ENCODE peak calls at places on chromosome X, in seven cellular contexts. T is HepG2; Z is astrocyte of the spinal cord; G is HL-60; O is stimulated activated CD8-positive, alpha-beta memory T cell treated with anti-CD3 and anti-CD28 coated beads, Interleukin-12 subunit alpha, Interleukin-12 subunit beta, amount 100 ng/mL, for 4 hours; V is fibroblast of villous mesenchyme; J is CD4-positive, alpha-beta T cell. Y is an unnamed sample.

GRCh38 chrX:153972368-153973126 is at the start of gene TMEM187:
- DNase-seq in G (peak), V (peak), J (peak), Z (peak), O (peak), T (peak), Y (peak)

GRCh38 chrX:153438522-153438921 is 7.3 kb downstream of the TREX2 start:
- DNase-seq in O (no peak), J (no peak), G (no peak), T (peak), Z (peak), V (peak), Y (no peak)

GRCh38 chrX:70577442-70577841 is 132.8 kb downstream of the DLG3 start:
- DNase-seq in G (no peak), O (no peak), V (no peak), T (no peak), J (no peak), Z (no peak), Y (no peak)

GRCh38 chrX:24398766-24399165 is 38.3 kb downstream of the SUPT20HL1 start:
- DNase-seq in V (no peak), O (no peak), J (no peak), G (no peak), Z (no peak), T (no peak), Y (no peak)

GRCh38 chrX:153400146-153401132 is 711 bp downstream of the PNMA6E start:
- DNase-seq in O (no peak), G (no peak), J (peak), Z (no peak), V (peak), T (peak), Y (peak)

GRCh38 chrX:115030635-115031034 is 13.2 kb upstream of the IL13RA2 start:
- DNase-seq in T (no peak), V (no peak), O (no peak), J (no peak), G (no peak), Z (no peak), Y (no peak)

GRCh38 chrX:116317409-116317808 is 119.0 kb upstream of the SLC6A14 start:
- DNase-seq in V (peak), O (no peak), G (no peak), Z (peak), T (no peak), J (no peak), Y (no peak)

GRCh38 chrX:67587946-67588624 is 44.3 kb downstream of the AR start:
- DNase-seq in Z (peak), T (no peak), O (no peak), G (no peak), J (no peak), V (no peak), Y (no peak)

GRCh38 chrX:131397891-131398290 is 108.8 kb upstream of the IGSF1 start:
- DNase-seq in Z (no peak), O (no peak), V (no peak), G (no peak), T (no peak), J (no peak), Y (no peak)

GRCh38 chrX:16853537-16853936 is 16.6 kb downstream of the RBBP7 start:
- DNase-seq in V (no peak), G (no peak), T (no peak), O (no peak), J (no peak), Z (no peak), Y (no peak)

GRCh38 chrX:21374163-21374993 is at the start of gene CNKSR2:
- DNase-seq in J (peak), V (peak), Z (peak), O (peak), G (peak), T (no peak), Y (peak)

GRCh38 chrX:20378291-20378920 is 111.7 kb upstream of the RPS6KA3 start:
- DNase-seq in G (no peak), J (no peak), V (no peak), Z (no peak), O (no peak), T (no peak), Y (peak)

GRCh38 chrX:68018248-68019203 is 414.8 kb downstream of the OPHN1 start:
- DNase-seq in G (no peak), V (peak), T (peak), O (no peak), Z (peak), J (no peak), Y (no peak)

GRCh38 chrX:17638731-17639130 is 98.6 kb upstream of the SCML1 start:
- DNase-seq in T (no peak), G (no peak), Z (no peak), V (no peak), J (no peak), O (no peak), Y (no peak)

GRCh38 chrX:77785400-77785745 is 643 bp downstream of the ATRX start:
- DNase-seq in T (no peak), Z (peak), J (no peak), O (no peak), G (no peak), V (peak), Y (no peak)